ENCODE peak calls at places on chromosome 22, in seven cellular contexts. K is NB4, B is K562, M is A549, U is IMR-90, C is ovary, Q is heart left ventricle. O is an unnamed sample.

GRCh38 chr22:32487021-32487420 is 12.4 kb downstream of the FBXO7 start:
- DNase-seq in K (no peak), B (no peak), M (no peak), U (no peak), C (no peak), Q (no peak), O (no peak)

GRCh38 chr22:30424471-30425326 is 869 bp upstream of the MTFP1 start:
- DNase-seq in K (no peak), B (peak), M (peak), U (peak), C (no peak), Q (no peak), O (peak)

GRCh38 chr22:43572710-43573109 is 160.9 kb downstream of the MPPED1 start:
- DNase-seq in K (no peak), B (no peak), M (no peak), U (no peak), C (no peak), Q (no peak), O (no peak)

GRCh38 chr22:45671051-45671782 is 417 bp upstream of the ATXN10 start:
- DNase-seq in K (no peak), B (no peak), M (no peak), U (no peak), C (peak), Q (peak), O (peak)

GRCh38 chr22:48303360-48303725 is 1524.3 kb downstream of the BRD1 start:
- DNase-seq in K (no peak), B (no peak), M (no peak), U (no peak), C (no peak), Q (no peak), O (no peak)

GRCh38 chr22:23904855-23905254 is 10.7 kb downstream of the MIF start:
- DNase-seq in K (no peak), B (no peak), M (no peak), U (no peak), C (no peak), Q (no peak), O (no peak)

GRCh38 chr22:23829845-23830372 is 8.9 kb downstream of the DERL3 start:
- DNase-seq in K (no peak), B (no peak), M (no peak), U (peak), C (peak), Q (no peak), O (no peak)

GRCh38 chr22:17980013-17980510 is 44.3 kb downstream of the MICAL3 start:
- DNase-seq in K (no peak), B (no peak), M (no peak), U (no peak), C (no peak), Q (no peak), O (no peak)

GRCh38 chr22:17969732-17970131 is 54.6 kb downstream of the MICAL3 start:
- DNase-seq in K (no peak), B (no peak), M (peak), U (peak), C (peak), Q (peak), O (no peak)

GRCh38 chr22:45225732-45226560 is 14.7 kb downstream of the KIAA0930 start:
- DNase-seq in K (peak), B (no peak), M (no peak), U (peak), C (no peak), Q (peak), O (peak)

GRCh38 chr22:19085233-19086043 is 36.8 kb downstream of the DGCR2 start:
- DNase-seq in K (peak), B (peak), M (peak), U (peak), C (no peak), Q (no peak), O (peak)

GRCh38 chr22:24875862-24876506 is 70.0 kb downstream of the SGSM1 start:
- DNase-seq in K (peak), B (peak), M (peak), U (no peak), C (no peak), Q (no peak), O (peak)

GRCh38 chr22:40441761-40442364 is 71.5 kb downstream of the SGSM3 start:
- DNase-seq in K (no peak), B (no peak), M (no peak), U (no peak), C (no peak), Q (no peak), O (no peak)

GRCh38 chr22:45317551-45318167 is 7.9 kb downstream of the FAM118A start:
- DNase-seq in K (peak), B (no peak), M (peak), U (peak), C (peak), Q (peak), O (peak)

GRCh38 chr22:48372395-48372794 is 1455.3 kb downstream of the BRD1 start:
- DNase-seq in K (no peak), B (no peak), M (no peak), U (no peak), C (no peak), Q (no peak), O (no peak)

GRCh38 chr22:50087646-50088045 is 2.2 kb upstream of the MOV10L1 start:
- DNase-seq in K (no peak), B (no peak), M (no peak), U (no peak), C (no peak), Q (no peak), O (no peak)

GRCh38 chr22:31639640-31640039 is 22.4 kb downstream of the PISD start:
- DNase-seq in K (no peak), B (no peak), M (no peak), U (no peak), C (no peak), Q (no peak), O (no peak)

GRCh38 chr22:48106715-48107259 is 1344.3 kb downstream of the TBC1D22A start:
- DNase-seq in K (no peak), B (no peak), M (no peak), U (no peak), C (no peak), Q (no peak), O (no peak)

GRCh38 chr22:31346255-31346732 is at the start of gene PATZ1:
- DNase-seq in K (peak), B (peak), M (peak), U (peak), C (peak), Q (peak), O (peak)

GRCh38 chr22:27952091-27952490 is 33.0 kb upstream of the PITPNB start:
- DNase-seq in K (no peak), B (peak), M (no peak), U (peak), C (no peak), Q (no peak), O (peak)

GRCh38 chr22:24325105-24325757 is 54.6 kb downstream of the SPECC1L start:
- DNase-seq in K (peak), B (peak), M (peak), U (peak), C (no peak), Q (no peak), O (peak)

GRCh38 chr22:46726066-46726985 is 11.7 kb downstream of the CERK start:
- DNase-seq in K (no peak), B (no peak), M (no peak), U (no peak), C (no peak), Q (peak), O (no peak)

GRCh38 chr22:46149493-46149997 is 781 bp upstream of the PPARA start:
- DNase-seq in K (peak), B (no peak), M (no peak), U (no peak), C (peak), Q (peak), O (peak)

GRCh38 chr22:29139965-29140782 is 65.5 kb upstream of the EMID1 start:
- DNase-seq in K (no peak), B (no peak), M (no peak), U (peak), C (no peak), Q (no peak), O (no peak)

GRCh38 chr22:28605362-28605761 is 74.3 kb downstream of the TTC28 start:
- DNase-seq in K (no peak), B (no peak), M (no peak), U (no peak), C (no peak), Q (no peak), O (no peak)

GRCh38 chr22:43921361-43921760 is 2.2 kb upstream of the PNPLA3 start:
- DNase-seq in K (peak), B (no peak), M (no peak), U (peak), C (no peak), Q (no peak), O (no peak)

GRCh38 chr22:44129614-44129976 is 51.1 kb upstream of the PARVG start:
- DNase-seq in K (no peak), B (peak), M (no peak), U (peak), C (no peak), Q (no peak), O (no peak)

GRCh38 chr22:32858121-32858703 is 56.7 kb downstream of the TIMP3 start:
- DNase-seq in K (no peak), B (no peak), M (no peak), U (no peak), C (no peak), Q (no peak), O (no peak)

GRCh38 chr22:23925020-23925606 is 30.9 kb downstream of the MIF start:
- DNase-seq in K (no peak), B (no peak), M (no peak), U (no peak), C (no peak), Q (no peak), O (peak)

GRCh38 chr22:47837703-47838102 is 1075.3 kb downstream of the TBC1D22A start:
- DNase-seq in K (peak), B (peak), M (peak), U (no peak), C (no peak), Q (no peak), O (peak)

GRCh38 chr22:43152355-43153071 is 1.2 kb downstream of the TSPO start:
- DNase-seq in K (peak), B (peak), M (peak), U (peak), C (peak), Q (peak), O (no peak)

GRCh38 chr22:45742866-45743450 is 71.3 kb downstream of the ATXN10 start:
- DNase-seq in K (peak), B (peak), M (peak), U (peak), C (no peak), Q (no peak), O (no peak)

GRCh38 chr22:33090836-33091235 is 32.7 kb upstream of the SYN3 start:
- DNase-seq in K (no peak), B (no peak), M (no peak), U (no peak), C (no peak), Q (no peak), O (no peak)

GRCh38 chr22:37400719-37401118 is 26.6 kb downstream of the ELFN2 start:
- DNase-seq in K (no peak), B (no peak), M (no peak), U (no peak), C (no peak), Q (no peak), O (no peak)

GRCh38 chr22:23638611-23639010 is 6.5 kb upstream of the DRICH1 start:
- DNase-seq in K (no peak), B (no peak), M (no peak), U (no peak), C (no peak), Q (no peak), O (no peak)

GRCh38 chr22:30413001-30413400 is 12.6 kb upstream of the MTFP1 start:
- DNase-seq in K (no peak), B (no peak), M (no peak), U (no peak), C (no peak), Q (no peak), O (no peak)

GRCh38 chr22:47928626-47929025 is 1166.2 kb downstream of the TBC1D22A start:
- DNase-seq in K (no peak), B (no peak), M (no peak), U (no peak), C (no peak), Q (no peak), O (no peak)

GRCh38 chr22:42881982-42882656 is 25.0 kb upstream of the ARFGAP3 start:
- DNase-seq in K (no peak), B (no peak), M (no peak), U (no peak), C (no peak), Q (no peak), O (no peak)

DNA sequence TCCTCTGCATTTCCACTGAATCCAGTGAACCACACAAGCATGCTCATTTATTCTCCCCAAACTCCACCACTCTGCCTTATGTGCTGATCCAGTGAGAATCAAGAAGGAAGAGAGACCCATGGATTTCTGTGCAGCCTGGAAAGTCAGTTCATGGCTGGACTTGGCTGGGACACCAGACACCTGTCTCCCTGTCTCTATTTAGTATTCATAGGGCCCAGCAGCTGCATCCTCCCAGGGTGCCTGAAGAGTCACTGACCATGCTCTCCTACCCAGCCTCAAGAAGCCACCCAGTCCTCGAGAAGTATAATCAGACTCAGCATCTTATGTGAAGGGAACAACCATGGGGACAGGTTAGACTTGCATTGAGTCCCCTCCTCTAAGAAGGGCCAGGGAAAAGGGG is 83.2 kb downstream of the ZNF280B start:
- DNase-seq in K (no peak), B (no peak), M (no peak), U (no peak), C (no peak), Q (no peak), O (no peak)
- TF ChIP-seq POLR2A in K (no peak), B (no peak), M (no peak), U (no peak), C (no peak), Q (no peak), O (no peak)

GRCh38 chr22:38935023-38935422 is 22.4 kb upstream of the APOBEC3A start:
- DNase-seq in K (no peak), B (no peak), M (peak), U (no peak), C (peak), Q (peak), O (no peak)
- TF ChIP-seq POLR2A in K (no peak), B (no peak), M (no peak), U (no peak), C (no peak), Q (no peak), O (no peak)

GRCh38 chr22:36253523-36254490 is 874 bp downstream of the APOL1 start:
- DNase-seq in K (no peak), B (peak), M (no peak), U (no peak), C (peak), Q (peak), O (peak)

GRCh38 chr22:36257308-36257707 is 4.4 kb downstream of the APOL1 start:
- DNase-seq in K (no peak), B (no peak), M (no peak), U (no peak), C (no peak), Q (no peak), O (no peak)

GRCh38 chr22:36256474-36256873 is 3.5 kb downstream of the APOL1 start:
- DNase-seq in K (no peak), B (no peak), M (no peak), U (peak), C (no peak), Q (no peak), O (peak)

GRCh38 chr22:36249160-36249559 is 3.8 kb upstream of the APOL1 start:
- DNase-seq in K (no peak), B (no peak), M (no peak), U (no peak), C (no peak), Q (no peak), O (no peak)

DNA sequence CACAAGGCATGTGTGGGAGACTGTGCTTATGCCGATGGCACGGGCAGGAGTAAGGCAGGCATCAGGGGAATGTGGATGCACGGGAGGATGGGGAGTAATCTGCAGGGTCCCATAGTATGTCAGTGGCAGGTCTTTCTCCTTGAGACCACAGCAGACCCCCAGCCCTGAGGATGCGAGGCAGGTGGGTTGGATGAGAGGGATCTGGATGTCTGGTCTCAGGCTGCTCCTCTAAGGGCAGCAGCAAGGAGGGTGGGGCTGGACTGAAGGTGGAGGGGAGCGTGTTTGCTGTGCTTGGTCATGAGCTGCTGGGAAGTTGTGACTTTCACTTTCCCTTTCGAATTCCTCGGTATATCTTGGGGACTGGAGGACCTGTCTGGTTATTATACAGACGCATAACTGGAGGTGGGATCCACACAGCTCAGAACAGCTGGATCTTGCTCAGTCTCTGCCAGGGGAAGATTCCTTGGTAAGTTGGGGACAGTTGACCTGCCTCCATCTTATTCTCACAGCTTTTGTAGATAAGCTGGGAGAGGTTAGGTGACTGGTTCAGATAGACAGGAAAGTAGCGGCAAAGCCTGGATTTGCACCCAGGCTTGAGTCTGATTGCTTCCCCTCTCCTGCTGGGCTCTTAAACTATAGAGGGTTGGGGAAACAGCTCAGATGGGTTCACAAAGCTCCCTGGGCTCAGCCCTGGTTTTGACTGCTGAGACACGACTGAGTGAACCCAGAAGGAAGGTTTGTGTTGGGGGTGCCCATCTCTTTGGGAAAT is at the start of gene APOL1:
- DNase-seq in K (peak), B (peak), M (peak), U (peak), C (peak), Q (peak), O (peak)
- TF ChIP-seq POLR2A in K (no peak), B (peak), M (no peak), U (no peak), C (peak), Q (no peak), O (peak)

GRCh38 chr22:39317756-39318506 is 1.5 kb downstream of the RPL3 start:
- DNase-seq in K (no peak), B (no peak), M (no peak), U (peak), C (no peak), Q (no peak), O (peak)

GRCh38 chr22:39316440-39317083 is 2.9 kb downstream of the RPL3 start:
- DNase-seq in K (peak), B (peak), M (peak), U (peak), C (peak), Q (peak), O (peak)

GRCh38 chr22:39318507-39319283 is 728 bp downstream of the RPL3 start:
- DNase-seq in K (no peak), B (no peak), M (no peak), U (no peak), C (no peak), Q (no peak), O (no peak)

GRCh38 chr22:39317084-39317755 is 2.2 kb downstream of the RPL3 start:
- DNase-seq in K (peak), B (no peak), M (no peak), U (no peak), C (no peak), Q (no peak), O (peak)

GRCh38 chr22:39319284-39320170 is at the start of gene RPL3:
- DNase-seq in K (peak), B (peak), M (peak), U (peak), C (peak), Q (peak), O (peak)
- TF ChIP-seq POLR2A in K (peak), B (peak), M (peak), U (peak), C (peak), Q (no peak), O (peak)

DNA sequence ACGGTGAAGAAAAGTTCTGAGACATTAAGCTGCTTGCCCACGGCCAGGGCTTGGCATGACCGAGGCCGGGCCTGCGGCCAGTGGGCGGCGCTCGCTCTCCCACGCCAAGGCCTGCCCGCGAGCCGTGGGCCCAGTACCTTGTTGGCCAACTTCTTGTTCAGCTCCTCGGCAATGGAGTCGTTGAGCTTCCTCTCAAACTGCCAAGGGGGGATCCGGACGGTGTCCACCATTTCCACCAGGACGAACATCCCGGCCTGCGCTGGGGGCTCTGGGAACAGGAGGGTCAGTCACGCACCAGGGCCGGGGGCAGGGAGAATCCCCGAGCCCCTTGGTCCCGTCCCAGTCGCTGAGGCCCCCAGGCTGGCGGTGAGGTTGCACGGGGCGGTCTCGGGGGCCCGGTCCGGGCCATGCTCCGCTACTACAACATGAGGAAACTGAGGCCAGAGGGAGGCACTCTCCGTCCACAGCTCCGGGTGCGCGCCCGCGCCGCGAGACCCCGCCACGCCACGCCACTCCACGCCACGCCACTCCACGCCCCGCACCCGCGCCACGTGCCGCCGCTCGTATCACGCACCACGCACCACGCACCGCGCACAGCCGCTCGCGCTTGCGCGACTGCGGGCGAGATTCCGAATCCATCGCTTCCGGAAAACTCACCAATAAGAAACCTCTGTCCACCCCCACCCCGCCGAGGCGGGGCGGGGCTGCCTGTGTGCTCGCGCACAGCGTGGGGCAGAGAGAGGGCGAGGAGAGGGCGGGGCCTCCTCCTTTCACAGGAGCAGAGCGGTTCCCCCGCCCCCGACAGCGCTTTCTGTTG is at the start of gene POLR3H:
- DNase-seq in K (peak), B (peak), M (peak), U (peak), C (peak), Q (peak), O (peak)
- TF ChIP-seq POLR2A in K (peak), B (no peak), M (peak), U (peak), C (peak), Q (no peak), O (peak)

GRCh38 chr22:20552450-20552894 is 45.1 kb downstream of the MED15 start:
- DNase-seq in K (no peak), B (no peak), M (no peak), U (peak), C (peak), Q (peak), O (no peak)
- TF ChIP-seq POLR2A in K (no peak), B (no peak), M (no peak), U (no peak), C (no peak), Q (no peak), O (no peak)

GRCh38 chr22:36383110-36383581 is 4.6 kb downstream of the MYH9 start:
- DNase-seq in K (peak), B (peak), M (no peak), U (peak), C (no peak), Q (no peak), O (peak)
- TF ChIP-seq POLR2A in K (no peak), B (no peak), M (no peak), U (peak), C (no peak), Q (no peak), O (no peak)

O was measured in erythroblast.